ENCODE peak calls at places on chromosomes 5 and 9, in seven cellular contexts. I, V, B, H, D, E and Z are unnamed samples.

GRCh38 chr5:56147679-56148230 is 85.4 kb downstream of the ANKRD55 start:
- DNase-seq in H (no peak), E (no peak), B (no peak), D (no peak), V (peak; percentile 20), I (no peak), Z (no peak)

GRCh38 chr9:91771027-91771426 is 179.0 kb downstream of the ROR2 start:
- DNase-seq in E (peak; percentile 85), B (peak; percentile 86), I (no peak), D (no peak), V (no peak), H (no peak), Z (no peak)

GRCh38 chr9:127153484-127153883 is 31.0 kb upstream of the ANGPTL2 start:
- DNase-seq in V (no peak), D (no peak), E (no peak), I (no peak), H (no peak), B (no peak), Z (no peak)

GRCh38 chr9:108967916-108968315 is 33.7 kb downstream of the ABITRAM start:
- DNase-seq in V (no peak), D (no peak), H (no peak), E (no peak), I (no peak), B (no peak), Z (no peak)

GRCh38 chr5:39424751-39425524 is at the start of gene DAB2:
- DNase-seq in E (peak; percentile 83), I (peak; percentile 87), D (peak; percentile 6), V (peak; percentile 70), H (peak; percentile 37), B (peak; percentile 94), Z (no peak)

GRCh38 chr5:113213551-113213971 is 221.2 kb downstream of the TSSK1B start:
- DNase-seq in V (no peak), B (no peak), E (no peak), I (no peak), H (no peak), D (no peak), Z (no peak)

GRCh38 chr5:172479034-172479783 is 24.9 kb upstream of the SH3PXD2B start:
- DNase-seq in H (peak; percentile 88), B (peak; percentile 92), I (no peak), E (peak; percentile 90), V (peak; percentile 68), D (peak; percentile 86), Z (peak; percentile 60)

GRCh38 chr5:177494356-177495195 is 2.8 kb downstream of the PDLIM7 start:
- DNase-seq in V (no peak), I (no peak), D (peak; percentile 62), B (peak; percentile 98), E (peak; percentile 91), H (peak; percentile 88), Z (no peak)

GRCh38 chr5:137122075-137122474 is 377.1 kb downstream of the SPOCK1 start:
- DNase-seq in H (no peak), B (no peak), D (no peak), I (no peak), E (no peak), V (no peak), Z (no peak)

GRCh38 chr9:136596630-136597031 is 50.8 kb upstream of the NOTCH1 start:
- DNase-seq in D (no peak), V (no peak), E (no peak), H (no peak), B (no peak), I (no peak), Z (no peak)

GRCh38 chr5:9365501-9365900 is 180.4 kb downstream of the SEMA5A start:
- DNase-seq in I (no peak), B (no peak), V (no peak), D (no peak), H (peak; percentile 37), E (no peak), Z (no peak)

GRCh38 chr9:96655198-96655851 is at the start of gene PRXL2C:
- DNase-seq in B (peak; percentile 85), H (peak; percentile 92), V (peak; percentile 84), D (peak; percentile 6), I (no peak), E (peak; percentile 86), Z (peak; percentile 34)

GRCh38 chr5:164148292-164148691 is 642.9 kb downstream of the MAT2B start:
- DNase-seq in B (no peak), H (no peak), I (no peak), V (no peak), E (no peak), D (no peak), Z (no peak)

GRCh38 chr9:106878943-106879916 is 16.3 kb downstream of the ZNF462 start:
- DNase-seq in D (peak; percentile 88), I (no peak), V (no peak), B (peak; percentile 90), E (peak; percentile 69), H (peak; percentile 61), Z (no peak)

GRCh38 chr5:54556136-54556535 is 38.6 kb downstream of the SNX18 start:
- DNase-seq in B (no peak), H (no peak), I (no peak), V (no peak), E (no peak), D (no peak), Z (no peak)

GRCh38 chr5:141814064-141814982 is 63.9 kb downstream of the PCDH1 start:
- DNase-seq in V (peak; percentile 75), H (peak; percentile 87), B (peak; percentile 68), D (peak; percentile 75), E (peak; percentile 59), I (no peak), Z (peak; percentile 36)

GRCh38 chr5:7795311-7795710 is 55.6 kb downstream of the CFAP90 start:
- DNase-seq in H (no peak), I (no peak), D (no peak), B (no peak), V (no peak), E (no peak), Z (no peak)

GRCh38 chr9:35882265-35882848 is 12.2 kb upstream of the OR13J1 start:
- DNase-seq in B (peak; percentile 79), V (peak; percentile 81), E (peak; percentile 78), D (peak; percentile 77), H (peak; percentile 83), I (peak; percentile 85), Z (no peak)

GRCh38 chr9:124449381-124450151 is 685 bp upstream of the ADGRD2 start:
- DNase-seq in B (no peak), D (no peak), V (no peak), E (no peak), H (peak; percentile 27), I (no peak), Z (no peak)

GRCh38 chr5:57841671-57842375 is 359.2 kb upstream of the ACTBL2 start:
- DNase-seq in H (no peak), E (peak; percentile 81), D (no peak), B (peak; percentile 98), V (no peak), I (no peak), Z (no peak)

GRCh38 chr9:107850653-107851052 is 361.1 kb upstream of the KLF4 start:
- DNase-seq in I (no peak), B (no peak), V (no peak), E (no peak), H (no peak), D (no peak), Z (no peak)

GRCh38 chr9:31030741-31031202 is 1353.7 kb upstream of the ACO1 start:
- DNase-seq in V (no peak), H (no peak), B (no peak), E (peak; percentile 2), I (no peak), D (no peak), Z (no peak)

GRCh38 chr5:180395540-180396274 is 42.6 kb upstream of the GFPT2 start:
- DNase-seq in D (no peak), E (peak; percentile 5), B (peak; percentile 30), H (peak; percentile 2), V (no peak), I (no peak), Z (no peak)

GRCh38 chr5:535781-536698 is 11.8 kb upstream of the SLC9A3 start:
- DNase-seq in D (no peak), V (no peak), E (no peak), H (no peak), I (no peak), B (no peak), Z (no peak)

GRCh38 chr5:140631831-140632365 is 1.1 kb downstream of the CD14 start:
- DNase-seq in V (no peak), E (no peak), D (no peak), H (no peak), I (no peak), B (no peak), Z (peak; percentile 33)

GRCh38 chr9:95749493-95749892 is 126.0 kb upstream of the ERCC6L2 start:
- DNase-seq in B (no peak), I (no peak), H (no peak), V (no peak), E (no peak), D (no peak), Z (no peak)

GRCh38 chr9:34275811-34276210 is 53.3 kb downstream of the KIF24 start:
- DNase-seq in I (no peak), E (no peak), V (no peak), D (no peak), B (no peak), H (no peak), Z (no peak)

GRCh38 chr9:72132052-72132451 is 17.2 kb upstream of the GDA start:
- DNase-seq in I (no peak), V (no peak), E (no peak), D (no peak), H (no peak), B (peak; percentile 68), Z (no peak)

GRCh38 chr5:50593681-50594080 is 72.8 kb upstream of the PARP8 start:
- DNase-seq in H (no peak), B (no peak), I (no peak), V (peak; percentile 63), E (no peak), D (no peak), Z (no peak)

GRCh38 chr9:136353757-136354488 is 9.6 kb downstream of the DNLZ start:
- DNase-seq in B (no peak), H (no peak), E (no peak), I (no peak), D (no peak), V (no peak), Z (no peak)

GRCh38 chr5:125634242-125634835 is 788.9 kb upstream of the GRAMD2B start:
- DNase-seq in I (no peak), B (no peak), D (peak; percentile 97), V (no peak), H (no peak), E (no peak), Z (no peak)

GRCh38 chr5:54825005-54825404 is 160.4 kb downstream of the ESM1 start:
- DNase-seq in I (no peak), E (peak; percentile 29), H (no peak), B (no peak), D (no peak), V (no peak), Z (no peak)

GRCh38 chr5:130385619-130386018 is 481.4 kb downstream of the CHSY3 start:
- DNase-seq in B (no peak), E (no peak), H (no peak), V (no peak), I (no peak), D (no peak), Z (no peak)

GRCh38 chr5:71653119-71653518 is 66.0 kb upstream of the CARTPT start:
- DNase-seq in E (no peak), V (no peak), H (no peak), I (no peak), B (peak; percentile 13), D (no peak), Z (no peak)

GRCh38 chr5:38532165-38532669 is 24.2 kb downstream of the LIFR start:
- DNase-seq in E (no peak), H (no peak), I (no peak), V (no peak), B (no peak), D (peak; percentile 97), Z (no peak)